ENCODE peak calls at places on chromosome 13, in seven cellular contexts. E is NCI-H345, J is adipocyte, U is GM10248, M is transverse colon, W is AG10803, G is T-cell. T is an unnamed sample.

GRCh38 chr13:100197591-100198365 is 108.9 kb downstream of the PCCA start:
- DNase-seq in E (no peak), J (no peak), U (no peak), M (peak; percentile 46), W (no peak), G (no peak), T (no peak)

GRCh38 chr13:91506759-91507158 is 108.3 kb downstream of the GPC5 start:
- DNase-seq in E (no peak), J (no peak), U (no peak), M (no peak), W (no peak), G (no peak), T (no peak)

GRCh38 chr13:104773775-104774174 is 1707.6 kb upstream of the SLC10A2 start:
- DNase-seq in E (peak; percentile 51), J (peak; percentile 88), U (no peak), M (no peak), W (peak; percentile 19), G (no peak), T (peak; percentile 82)

GRCh38 chr13:25686831-25687495 is 315.2 kb downstream of the ATP8A2 start:
- DNase-seq in E (peak; percentile 80), J (no peak), U (no peak), M (no peak), W (no peak), G (no peak), T (no peak)

GRCh38 chr13:51643882-51644281 is 59.6 kb downstream of the WDFY2 start:
- DNase-seq in E (no peak), J (peak; percentile 87), U (no peak), M (no peak), W (peak; percentile 95), G (no peak), T (no peak)

GRCh38 chr13:40570930-40571329 is 95.5 kb downstream of the FOXO1 start:
- DNase-seq in E (no peak), J (no peak), U (no peak), M (no peak), W (no peak), G (no peak), T (no peak)

GRCh38 chr13:20796791-20797513 is 23.2 kb upstream of the EEF1AKMT1 start:
- DNase-seq in E (no peak), J (peak; percentile 36), U (no peak), M (no peak), W (peak; percentile 35), G (no peak), T (no peak)

GRCh38 chr13:113089693-113090414 is 15.7 kb upstream of the F7 start:
- DNase-seq in E (no peak), J (no peak), U (no peak), M (no peak), W (no peak), G (no peak), T (no peak)

GRCh38 chr13:43787998-43788397 is 1.2 kb upstream of the ENOX1 start:
- DNase-seq in E (no peak), J (no peak), U (peak; percentile 18), M (no peak), W (peak; percentile 49), G (no peak), T (no peak)

GRCh38 chr13:110392510-110393233 is 85.6 kb downstream of the COL4A2 start:
- DNase-seq in E (no peak), J (peak; percentile 58), U (no peak), M (no peak), W (peak; percentile 88), G (no peak), T (no peak)

GRCh38 chr13:113735750-113736149 is 23.3 kb upstream of the TMEM255B start:
- DNase-seq in E (no peak), J (no peak), U (no peak), M (no peak), W (no peak), G (no peak), T (no peak)

GRCh38 chr13:99577934-99578917 is 77.0 kb downstream of the TM9SF2 start:
- DNase-seq in E (no peak), J (peak; percentile 44), U (no peak), M (no peak), W (peak; percentile 11), G (no peak), T (no peak)

GRCh38 chr13:91375119-91375729 is 23.2 kb upstream of the GPC5 start:
- DNase-seq in E (no peak), J (peak; percentile 9), U (peak; percentile 57), M (no peak), W (peak; percentile 5), G (no peak), T (no peak)

GRCh38 chr13:96525715-96526114 is 435.8 kb downstream of the HS6ST3 start:
- DNase-seq in E (no peak), J (no peak), U (no peak), M (no peak), W (no peak), G (no peak), T (no peak)

GRCh38 chr13:50907781-50908180 is 1.8 kb upstream of the RNASEH2B start:
- DNase-seq in E (no peak), J (no peak), U (no peak), M (no peak), W (no peak), G (no peak), T (no peak)

GRCh38 chr13:48860369-48860768 is 115.3 kb upstream of the FNDC3A start:
- DNase-seq in E (no peak), J (no peak), U (no peak), M (no peak), W (no peak), G (no peak), T (no peak)

GRCh38 chr13:87274209-87274819 is 396.9 kb upstream of the SLITRK5 start:
- DNase-seq in E (peak; percentile 79), J (no peak), U (peak; percentile 7), M (peak; percentile 17), W (peak; percentile 30), G (no peak), T (peak; percentile 64)

GRCh38 chr13:57948884-57949283 is 317.3 kb downstream of the PCDH17 start:
- DNase-seq in E (no peak), J (no peak), U (no peak), M (no peak), W (no peak), G (no peak), T (no peak)

GRCh38 chr13:20658451-20658850 is 45.0 kb upstream of the IL17D start:
- DNase-seq in E (no peak), J (no peak), U (no peak), M (no peak), W (no peak), G (no peak), T (no peak)

GRCh38 chr13:84096221-84096620 is 213.9 kb upstream of the SLITRK1 start:
- DNase-seq in E (no peak), J (peak; percentile 4), U (no peak), M (no peak), W (peak; percentile 2), G (no peak), T (no peak)

GRCh38 chr13:66855110-66855509 is 375.0 kb downstream of the PCDH9 start:
- DNase-seq in E (no peak), J (no peak), U (no peak), M (no peak), W (no peak), G (no peak), T (no peak)

GRCh38 chr13:47100214-47100853 is 203.5 kb upstream of the HTR2A start:
- DNase-seq in E (no peak), J (no peak), U (no peak), M (no peak), W (no peak), G (no peak), T (no peak)

GRCh38 chr13:114200673-114201005 is 21.6 kb downstream of the CFAP97D2 start:
- DNase-seq in E (peak; percentile 15), J (peak; percentile 41), U (no peak), M (no peak), W (no peak), G (no peak), T (no peak)

GRCh38 chr13:33164331-33164730 is 121.2 kb downstream of the STARD13 start:
- DNase-seq in E (no peak), J (no peak), U (no peak), M (no peak), W (no peak), G (no peak), T (no peak)

GRCh38 chr13:112172641-112173171 is 105.8 kb downstream of the SOX1 start:
- DNase-seq in E (no peak), J (no peak), U (no peak), M (no peak), W (no peak), G (no peak), T (no peak)

GRCh38 chr13:92355213-92355612 is 871.4 kb upstream of the GPC6 start:
- DNase-seq in E (peak; percentile 6), J (no peak), U (no peak), M (peak; percentile 25), W (no peak), G (no peak), T (no peak)

GRCh38 chr13:36528105-36528504 is 95.8 kb downstream of the CCNA1 start:
- DNase-seq in E (no peak), J (no peak), U (no peak), M (no peak), W (no peak), G (no peak), T (no peak)

GRCh38 chr13:112839347-112840105 is 129.5 kb upstream of the MCF2L start:
- DNase-seq in E (no peak), J (peak; percentile 25), U (no peak), M (no peak), W (peak; percentile 91), G (no peak), T (no peak)